ENCODE peak calls at places on chromosomes 1 and 21, in five cellular contexts. Y, D, I, H and M are unnamed samples.

GRCh38 chr1:225712391-225712790 is 59.5 kb upstream of the ENAH start:
- DNase-seq in D (no peak), H (no peak), I (no peak), Y (peak), M (no peak)

GRCh38 chr1:941588-942383 is 17.3 kb downstream of the NOC2L start:
- DNase-seq in D (peak), H (peak), I (peak), Y (peak), M (peak)

GRCh38 chr1:154937051-154937987 is 800 bp upstream of the PMVK start:
- DNase-seq in Y (peak), D (peak), H (peak), I (peak), M (peak)

GRCh38 chr21:14358775-14359174 is 24.2 kb downstream of the HSPA13 start:
- DNase-seq in Y (no peak), I (no peak), H (no peak), D (no peak), M (no peak)

GRCh38 chr1:34140011-34140676 is 24.9 kb downstream of the CSMD2 start:
- DNase-seq in H (no peak), I (no peak), D (no peak), Y (no peak), M (no peak)

GRCh38 chr1:36905941-36906340 is 128.4 kb downstream of the GRIK3 start:
- DNase-seq in I (no peak), D (no peak), H (no peak), Y (no peak), M (no peak)

GRCh38 chr1:29849038-29849750 is 612.9 kb downstream of the PTPRU start:
- DNase-seq in H (peak), I (peak), D (peak), Y (peak), M (peak)

GRCh38 chr1:193110864-193111263 is 5.7 kb upstream of the GLRX2 start:
- DNase-seq in D (no peak), H (no peak), I (no peak), Y (no peak), M (no peak)

GRCh38 chr1:237672748-237673147 is 218.0 kb downstream of the ZP4 start:
- DNase-seq in Y (no peak), I (no peak), D (no peak), H (no peak), M (no peak)

GRCh38 chr1:205915354-205915990 is 27.8 kb downstream of the SLC26A9 start:
- DNase-seq in H (no peak), I (peak), D (peak), Y (no peak), M (no peak)

GRCh38 chr1:110719908-110720307 is 45.2 kb upstream of the KCNA3 start:
- DNase-seq in I (no peak), H (no peak), D (no peak), Y (no peak), M (no peak)

GRCh38 chr1:28343405-28343804 is 14.6 kb downstream of the MED18 start:
- DNase-seq in I (no peak), D (no peak), H (peak), Y (peak), M (no peak)

GRCh38 chr1:171335964-171336363 is 22.0 kb downstream of the FMO4 start:
- DNase-seq in D (no peak), H (no peak), I (no peak), Y (no peak), M (no peak)

GRCh38 chr1:12001996-12002493 is 17.3 kb upstream of the MIIP start:
- DNase-seq in D (no peak), H (peak), Y (no peak), I (no peak), M (no peak)

GRCh38 chr1:223248001-223248786 is 105.1 kb upstream of the TLR5 start:
- DNase-seq in D (peak), H (no peak), I (peak), Y (no peak), M (no peak)

GRCh38 chr1:222813866-222814535 is 838 bp upstream of the DISP1 start:
- DNase-seq in H (no peak), I (no peak), D (no peak), Y (peak), M (no peak)

GRCh38 chr1:32044246-32044645 is 28.5 kb upstream of the TMEM39B start:
- DNase-seq in H (no peak), D (no peak), Y (no peak), I (no peak), M (no peak)

GRCh38 chr1:119882172-119883029 is 13.9 kb downstream of the ADAM30 start:
- DNase-seq in Y (no peak), D (no peak), I (no peak), H (no peak), M (no peak)

GRCh38 chr1:92949937-92950817 is 11.1 kb downstream of the DIPK1A start:
- DNase-seq in Y (peak), H (peak), D (no peak), I (no peak), M (no peak)

GRCh38 chr21:44823179-44823654 is 5.4 kb upstream of the SUMO3 start:
- DNase-seq in I (no peak), D (no peak), Y (no peak), H (no peak), M (no peak)

GRCh38 chr1:39576016-39576657 is 453 bp downstream of the PABPC4 start:
- DNase-seq in I (no peak), Y (peak), H (peak), D (no peak), M (peak)

GRCh38 chr1:154741327-154741726 is 128.8 kb downstream of the KCNN3 start:
- DNase-seq in I (no peak), D (no peak), Y (no peak), H (no peak), M (no peak)

GRCh38 chr1:37995773-37996379 is 6.1 kb upstream of the SF3A3 start:
- DNase-seq in H (no peak), I (peak), Y (peak), D (peak), M (peak)

GRCh38 chr1:70353641-70354331 is 736 bp downstream of the ANKRD13C start:
- DNase-seq in H (peak), I (no peak), Y (peak), D (no peak), M (no peak)

GRCh38 chr1:86429122-86429725 is 5.3 kb downstream of the CLCA2 start:
- DNase-seq in I (no peak), D (no peak), Y (peak), H (no peak), M (no peak)

GRCh38 chr1:19361231-19362147 is 49.4 kb downstream of the SLC66A1 start:
- DNase-seq in Y (no peak), H (no peak), I (no peak), D (no peak), M (no peak)

GRCh38 chr1:9542425-9542824 is 3.2 kb downstream of the SLC25A33 start:
- DNase-seq in D (no peak), I (no peak), H (no peak), Y (peak), M (no peak)

GRCh38 chr1:8407652-8408051 is 89.7 kb downstream of the SLC45A1 start:
- DNase-seq in I (no peak), Y (no peak), D (no peak), H (no peak), M (no peak)

GRCh38 chr1:27816921-27817630 is 13.5 kb upstream of the PPP1R8 start:
- DNase-seq in H (no peak), D (no peak), I (no peak), Y (peak), M (no peak)

GRCh38 chr1:216812966-216813365 is 89.7 kb upstream of the ESRRG start:
- DNase-seq in Y (peak), I (no peak), D (no peak), H (no peak), M (no peak)

GRCh38 chr1:201686709-201687455 is 142.1 kb upstream of the IPO9 start:
- DNase-seq in D (peak), Y (peak), I (no peak), H (no peak), M (no peak)

GRCh38 chr1:223621312-223621734 is 44.2 kb downstream of the CAPN8 start:
- DNase-seq in I (no peak), Y (no peak), D (no peak), H (no peak), M (no peak)

GRCh38 chr1:39269791-39270342 is 65.4 kb downstream of the MACF1 start:
- DNase-seq in D (no peak), H (peak), Y (peak), I (no peak), M (no peak)

GRCh38 chr1:181090653-181091126 is 2.2 kb downstream of the IER5 start:
- DNase-seq in D (no peak), Y (no peak), H (no peak), I (no peak), M (no peak)

GRCh38 chr1:50610563-50610962 is 187.3 kb upstream of the DMRTA2 start:
- DNase-seq in Y (no peak), H (no peak), I (no peak), D (no peak), M (no peak)

GRCh38 chr1:50605186-50605875 is 182.1 kb upstream of the DMRTA2 start:
- DNase-seq in Y (peak), D (peak), H (no peak), I (no peak), M (no peak)

GRCh38 chr1:50604580-50604979 is 181.3 kb upstream of the DMRTA2 start:
- DNase-seq in I (no peak), D (no peak), Y (no peak), H (no peak), M (no peak)

GRCh38 chr1:50611675-50612074 is 188.4 kb upstream of the DMRTA2 start:
- DNase-seq in D (no peak), I (no peak), H (no peak), Y (no peak), M (no peak)

DNA sequence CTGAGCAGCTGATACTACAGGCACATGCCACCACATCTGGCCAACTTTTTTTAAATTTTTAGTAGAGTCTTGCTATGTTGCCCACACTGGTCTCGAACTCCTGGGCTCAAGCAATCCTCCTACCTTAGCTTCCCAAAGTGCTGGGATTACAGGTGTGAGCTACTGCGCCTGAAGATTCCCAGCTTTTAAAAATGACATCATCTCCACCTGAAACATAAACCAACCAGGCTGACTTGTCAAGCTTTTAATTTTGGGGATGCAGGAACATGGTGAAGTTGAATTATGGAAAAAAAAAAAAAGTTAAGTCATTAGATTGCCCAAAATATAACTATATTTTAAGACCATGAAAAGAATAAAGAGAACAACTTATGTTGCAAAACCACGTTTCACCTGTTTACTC is 186.3 kb upstream of the DMRTA2 start:
- DNase-seq in I (no peak), Y (no peak), D (no peak), H (no peak), M (no peak)
- H4K8ac ChIP-seq in I (no peak), Y (no peak), D (no peak), H (no peak), M (no peak)

GRCh38 chr1:22371408-22371807 is 80.2 kb upstream of the ZBTB40 start:
- DNase-seq in Y (no peak), D (no peak), I (no peak), H (no peak), M (no peak)
- H2BK12ac ChIP-seq in Y (no peak), D (no peak), I (no peak), H (no peak), M (no peak)

DNA sequence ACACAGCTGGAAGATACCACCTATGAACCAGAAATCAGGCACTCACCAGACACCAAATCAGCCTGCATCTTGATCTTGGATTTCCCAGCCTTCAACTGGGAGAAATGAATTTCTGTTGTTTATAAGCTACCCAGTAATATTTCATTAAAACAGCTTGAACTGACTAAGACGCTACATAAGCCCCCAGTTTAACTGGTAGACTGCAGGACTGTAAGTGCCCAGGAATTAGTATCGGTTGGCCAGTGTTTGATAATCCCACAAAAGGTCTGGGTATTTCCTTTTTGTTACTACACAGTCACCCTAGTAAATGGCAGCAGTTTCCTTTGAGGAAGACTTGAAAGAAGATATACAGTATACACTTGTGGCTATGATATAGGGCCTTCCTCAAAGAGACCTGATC is 7.3 kb upstream of the SLC35D1 start:
- DNase-seq in I (no peak), D (no peak), Y (peak), H (no peak), M (no peak)
- H4K8ac ChIP-seq in I (no peak), D (no peak), Y (peak), H (no peak), M (no peak)

GRCh38 chr1:147434926-147435325 is 106.4 kb upstream of the BCL9 start:
- DNase-seq in D (no peak), Y (no peak), I (no peak), H (no peak), M (no peak)
- H2BK12ac ChIP-seq in D (no peak), Y (no peak), I (no peak), H (no peak), M (no peak)

DNA sequence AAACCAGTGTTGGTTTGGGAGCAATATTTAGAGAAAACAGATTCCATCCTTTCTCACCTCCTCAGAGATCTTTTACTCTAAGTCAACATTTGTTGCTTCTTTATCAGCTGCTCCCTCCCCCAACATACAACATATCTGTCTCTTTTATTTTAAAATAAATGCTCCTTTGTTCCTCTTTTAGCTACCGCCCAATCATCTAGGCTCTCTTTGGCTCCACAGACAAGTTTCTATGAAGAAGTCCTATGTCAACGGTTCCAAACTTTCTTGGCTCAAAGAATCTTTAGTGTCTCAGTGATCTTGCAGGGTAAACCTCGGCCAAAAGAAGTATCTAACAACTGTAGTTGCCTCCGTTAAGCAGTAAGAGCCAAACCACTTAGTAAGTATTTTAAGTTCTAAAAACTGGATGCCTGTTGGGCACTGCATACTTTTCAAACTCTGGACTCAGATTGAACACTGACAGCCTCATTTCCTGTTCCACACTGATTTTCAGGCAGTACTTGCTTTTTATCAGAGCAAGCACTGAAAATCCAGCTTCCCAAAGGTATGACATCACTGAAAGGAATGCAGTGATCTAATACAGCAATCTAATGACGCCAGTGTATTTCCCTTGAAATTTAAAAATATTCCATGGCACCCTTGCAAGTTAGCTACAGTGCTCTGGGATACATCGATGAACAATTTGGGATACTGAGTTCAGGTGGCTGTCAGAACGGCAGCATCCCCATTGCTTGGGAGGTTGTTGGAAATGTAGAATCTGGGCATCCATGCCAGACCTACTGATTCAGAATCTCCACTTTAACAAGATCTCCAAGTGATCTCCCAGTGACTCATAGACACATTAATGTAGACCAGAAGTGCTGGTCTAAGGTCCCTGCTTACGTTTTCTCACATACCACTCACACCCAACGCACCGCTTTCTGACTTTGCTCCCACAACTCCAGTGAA is 26.8 kb downstream of the EGLN1 start:
- DNase-seq in Y (peak), D (no peak), H (peak), I (no peak), M (no peak)
- H4K8ac ChIP-seq in Y (no peak), D (no peak), H (no peak), I (no peak), M (no peak)

GRCh38 chr1:209527372-209527771 is 56.1 kb upstream of the CAMK1G start:
- DNase-seq in I (no peak), D (no peak), H (no peak), Y (peak), M (no peak)

GRCh38 chr1:209534496-209535250 is 48.8 kb upstream of the CAMK1G start:
- DNase-seq in I (no peak), D (peak), Y (no peak), H (no peak), M (no peak)

GRCh38 chr1:209527993-209528392 is 55.5 kb upstream of the CAMK1G start:
- DNase-seq in I (no peak), H (no peak), Y (no peak), D (no peak), M (no peak)

GRCh38 chr1:209529233-209529632 is 54.3 kb upstream of the CAMK1G start:
- DNase-seq in Y (no peak), I (no peak), D (no peak), H (no peak), M (no peak)

GRCh38 chr1:209530990-209531389 is 52.5 kb upstream of the CAMK1G start:
- DNase-seq in D (no peak), I (no peak), Y (no peak), H (no peak), M (no peak)
- H2BK12ac ChIP-seq in D (no peak), I (no peak), Y (no peak), H (no peak), M (no peak)

GRCh38 chr1:94580367-94581115 is 39.0 kb upstream of the F3 start:
- DNase-seq in Y (peak), I (no peak), D (no peak), H (peak), M (no peak)

GRCh38 chr1:94579876-94580294 is 38.3 kb upstream of the F3 start:
- DNase-seq in H (peak), I (no peak), D (peak), Y (peak), M (no peak)

GRCh38 chr1:94582578-94582977 is 41.0 kb upstream of the F3 start:
- DNase-seq in H (no peak), D (no peak), Y (no peak), I (no peak), M (no peak)

GRCh38 chr1:94578856-94579255 is 37.3 kb upstream of the F3 start:
- DNase-seq in I (no peak), Y (no peak), D (no peak), H (peak), M (no peak)
- H4K8ac ChIP-seq in I (no peak), Y (no peak), D (no peak), H (no peak), M (no peak)